ENCODE peak calls at places on chromosomes 1 and 21, in four cellular contexts. Y is WERI-Rb-1, F is cardiac muscle cell, W is lower lobe of right lung. D is an unnamed sample.

GRCh38 chr1:245872475-245872874 is 634.6 kb downstream of the SMYD3 start:
- DNase-seq in Y (no peak), F (no peak), W (no peak), D (no peak)

GRCh38 chr1:10796029-10796944 is at the start of gene CASZ1:
- DNase-seq in Y (peak), F (peak), W (peak), D (peak)

GRCh38 chr1:225657462-225657989 is 4.6 kb upstream of the ENAH start:
- DNase-seq in Y (no peak), F (no peak), W (no peak), D (no peak)

GRCh38 chr1:184260382-184260781 is 126.4 kb upstream of the C1orf21 start:
- DNase-seq in Y (no peak), F (no peak), W (no peak), D (no peak)

GRCh38 chr1:41242645-41243171 is 602 bp upstream of the SCMH1 start:
- DNase-seq in Y (peak), F (peak), W (no peak), D (no peak)

GRCh38 chr1:18360251-18360650 is 120.5 kb upstream of the KLHDC7A start:
- DNase-seq in Y (no peak), F (no peak), W (no peak), D (no peak)

GRCh38 chr1:96978867-96979266 is 257.3 kb downstream of the PTBP2 start:
- DNase-seq in Y (no peak), F (no peak), W (no peak), D (no peak)

GRCh38 chr1:153572569-153573015 is 6.9 kb upstream of the S100A2 start:
- DNase-seq in Y (peak), F (peak), W (peak), D (no peak)

GRCh38 chr1:49163041-49163440 is 386.4 kb upstream of the BEND5 start:
- DNase-seq in Y (no peak), F (no peak), W (no peak), D (peak)

GRCh38 chr1:84089470-84090261 is 54.4 kb upstream of the PRKACB start:
- DNase-seq in Y (no peak), F (no peak), W (no peak), D (no peak)

GRCh38 chr1:228802386-228803221 is 67.3 kb downstream of the RHOU start:
- DNase-seq in Y (no peak), F (no peak), W (no peak), D (no peak)

GRCh38 chr1:235199441-235199840 is 38.4 kb upstream of the RBM34 start:
- DNase-seq in Y (no peak), F (peak), W (no peak), D (no peak)

GRCh38 chr1:151145158-151146071 is 1.0 kb downstream of the SEMA6C start:
- DNase-seq in Y (peak), F (peak), W (no peak), D (no peak)

GRCh38 chr1:68473060-68473459 is 23.3 kb upstream of the RPE65 start:
- DNase-seq in Y (no peak), F (no peak), W (no peak), D (no peak)

GRCh38 chr1:223556414-223557124 is 108.9 kb downstream of the CAPN8 start:
- DNase-seq in Y (peak), F (peak), W (peak), D (no peak)

GRCh38 chr1:94154989-94155388 is 34.0 kb upstream of the ABCA4 start:
- DNase-seq in Y (no peak), F (no peak), W (no peak), D (no peak)

GRCh38 chr21:45618287-45618686 is 25.2 kb upstream of the PCBP3 start:
- DNase-seq in Y (peak), F (no peak), W (no peak), D (peak)

GRCh38 chr1:159211331-159212136 is 6.9 kb downstream of the ACKR1 start:
- DNase-seq in Y (peak), F (peak), W (no peak), D (no peak)

GRCh38 chr1:231803353-231803752 is 176.8 kb downstream of the DISC1 start:
- DNase-seq in Y (no peak), F (no peak), W (peak), D (no peak)

GRCh38 chr1:154615411-154615810 is 7.4 kb upstream of the ADAR start:
- DNase-seq in Y (no peak), F (no peak), W (no peak), D (no peak)

GRCh38 chr1:192936313-192937018 is 122.7 kb downstream of the UCHL5 start:
- DNase-seq in Y (no peak), F (no peak), W (no peak), D (no peak)

GRCh38 chr1:153598309-153599172 is 14.4 kb downstream of the S100A16 start:
- DNase-seq in Y (peak), F (no peak), W (no peak), D (no peak)

GRCh38 chr1:198649598-198650338 is 10.9 kb downstream of the PTPRC start:
- DNase-seq in Y (no peak), F (no peak), W (no peak), D (no peak)

GRCh38 chr1:232193451-232193783 is 436.5 kb downstream of the SIPA1L2 start:
- DNase-seq in Y (peak), F (no peak), W (no peak), D (peak)

GRCh38 chr1:39850606-39851216 is 32.6 kb downstream of the TRIT1 start:
- DNase-seq in Y (no peak), F (no peak), W (no peak), D (no peak)

GRCh38 chr1:147605591-147605990 is 64.3 kb downstream of the BCL9 start:
- DNase-seq in Y (no peak), F (no peak), W (no peak), D (no peak)

GRCh38 chr21:38027901-38028300 is 111.6 kb upstream of the KCNJ6 start:
- DNase-seq in Y (no peak), F (no peak), W (no peak), D (no peak)

GRCh38 chr1:156845055-156845952 is 13.6 kb downstream of the INSRR start:
- DNase-seq in Y (no peak), F (peak), W (no peak), D (no peak)

GRCh38 chr1:25556132-25556670 is 12.8 kb downstream of the LDLRAP1 start:
- DNase-seq in Y (no peak), F (no peak), W (no peak), D (no peak)
- H3K4me3 ChIP-seq in Y (no peak), F (no peak), W (no peak), D (no peak)

DNA sequence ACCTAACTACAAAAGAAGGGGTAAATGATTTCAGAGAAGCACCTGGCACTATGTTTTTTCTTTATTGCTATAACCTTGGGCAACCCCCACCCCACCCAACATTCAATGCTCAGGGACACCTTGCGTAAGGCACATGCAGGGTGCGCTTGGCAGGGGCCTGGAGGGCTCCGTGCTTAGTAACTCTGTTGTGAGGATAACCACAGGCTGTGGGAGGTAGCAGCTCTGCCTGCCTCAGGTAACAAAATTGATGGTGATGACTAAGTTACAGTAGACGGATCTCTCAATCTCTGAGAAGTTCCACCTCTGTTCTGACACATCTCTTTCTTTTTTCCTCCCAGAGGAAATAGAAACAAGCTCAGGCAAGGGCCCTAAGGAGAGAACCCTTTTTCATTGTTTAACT is 8.7 kb upstream of the CCN1 start:
- DNase-seq in Y (no peak), F (no peak), W (no peak), D (no peak)
- TF ChIP-seq CTCF in Y (no peak), F (no peak), W (no peak), D (no peak)

GRCh38 chr21:37006521-37007291 is at the start of gene RIPPLY3:
- DNase-seq in Y (peak), F (peak), W (no peak), D (no peak)

GRCh38 chr21:37006243-37006520 is 320 bp upstream of the RIPPLY3 start:
- DNase-seq in Y (no peak), F (no peak), W (no peak), D (no peak)

GRCh38 chr21:37005548-37006242 is 807 bp upstream of the RIPPLY3 start:
- DNase-seq in Y (no peak), F (no peak), W (no peak), D (no peak)

GRCh38 chr21:37008705-37009104 is 2.2 kb downstream of the RIPPLY3 start:
- DNase-seq in Y (no peak), F (no peak), W (no peak), D (no peak)

GRCh38 chr21:37009740-37010341 is 3.3 kb downstream of the RIPPLY3 start:
- DNase-seq in Y (peak), F (peak), W (peak), D (peak)
- H3K4me3 ChIP-seq in Y (peak), F (no peak), W (peak), D (peak)

GRCh38 chr1:21901473-21901847 is 35.6 kb downstream of the HSPG2 start:
- DNase-seq in Y (no peak), F (no peak), W (no peak), D (peak)
- TF ChIP-seq CTCF in Y (no peak), F (no peak), W (no peak), D (peak)

DNA sequence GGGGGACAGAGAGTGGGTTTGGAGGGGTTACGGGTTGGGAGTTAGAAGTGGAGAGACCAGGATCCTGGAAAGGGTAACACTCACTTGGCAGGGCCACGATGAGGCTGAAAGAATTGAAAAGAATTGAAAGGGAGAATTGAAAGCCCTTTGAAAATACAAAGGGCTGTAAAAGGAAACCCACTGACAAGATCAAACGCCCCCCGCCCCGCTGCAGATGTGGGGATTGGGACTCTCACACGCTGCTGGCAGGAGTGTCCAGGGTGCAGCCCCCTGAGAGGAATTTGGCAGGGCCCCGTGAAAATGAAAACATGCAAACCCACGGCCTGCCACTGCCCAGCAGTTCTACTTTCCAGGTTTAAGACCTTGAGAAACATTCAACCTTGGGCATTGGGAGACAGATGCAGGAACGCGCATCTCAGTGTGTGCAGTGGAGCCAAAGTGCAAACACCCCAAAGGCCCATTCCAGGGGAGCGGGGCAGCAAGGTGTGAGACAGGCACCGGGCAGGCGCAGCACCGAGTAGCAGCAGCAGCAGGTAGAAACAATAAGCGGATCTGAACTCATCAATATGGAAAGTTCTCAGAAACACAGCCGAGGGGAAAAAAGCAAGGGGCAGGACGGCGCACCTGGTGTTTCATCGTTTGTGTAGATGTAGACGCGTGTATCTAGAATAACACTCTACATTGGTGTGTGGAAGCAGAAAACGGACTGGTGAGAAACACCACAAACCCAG is 8.3 kb upstream of the TNFRSF1B start:
- DNase-seq in Y (no peak), F (no peak), W (no peak), D (no peak)
- H3K4me3 ChIP-seq in Y (no peak), F (no peak), W (no peak), D (no peak)

GRCh38 chr1:155648207-155649147 is 38.5 kb downstream of the MSTO1 start:
- DNase-seq in Y (peak), F (peak), W (no peak), D (peak)
- TF ChIP-seq CTCF in Y (peak), F (peak), W (peak), D (peak)

GRCh38 chr1:160644399-160644798 is 2.4 kb downstream of the SLAMF1 start:
- DNase-seq in Y (no peak), F (no peak), W (no peak), D (no peak)
- H3K4me3 ChIP-seq in Y (no peak), F (no peak), W (peak), D (no peak)

D was measured in retinal pigment epithelial cell.